ENCODE peak calls at places on chromosome 9, in nine cellular contexts. X is mammary epithelial cell, C is PC-3, F is psoas muscle, S is Peyer's patch, T is DND-41, L is A549, Z is endodermal cell, U is IMR-90. Q is an unnamed sample.
A peak's percentile ranks its signal among the peaks of the same experiment; 100 is the strongest.

GRCh38 chr9:9719373-9720112 is 893.3 kb downstream of the PTPRD start:
- DNase-seq in X (no peak), C (no peak), F (no peak), S (no peak), T (no peak), L (no peak), Z (peak; percentile 75), U (no peak), Q (no peak)

GRCh38 chr9:16282216-16282615 is 588.3 kb downstream of the BNC2 start:
- DNase-seq in X (no peak), C (peak; percentile 49), F (no peak), S (no peak), T (no peak), L (no peak), Z (no peak), U (peak; percentile 75), Q (no peak)

GRCh38 chr9:90600029-90600428 is 42.6 kb downstream of the DIRAS2 start:
- DNase-seq in X (peak; percentile 40), C (no peak), F (no peak), S (no peak), T (no peak), L (no peak), Z (peak; percentile 63), U (no peak), Q (no peak)

GRCh38 chr9:98594551-98595160 is 114.1 kb downstream of the GABBR2 start:
- DNase-seq in X (no peak), C (no peak), F (no peak), S (no peak), T (no peak), L (no peak), Z (no peak), U (no peak), Q (no peak)

GRCh38 chr9:79471577-79472543 is 99.9 kb upstream of the TLE4 start:
- DNase-seq in X (peak; percentile 28), C (peak; percentile 66), F (peak; percentile 38), S (peak; percentile 53), T (peak; percentile 5), L (no peak), Z (no peak), U (peak; percentile 35), Q (peak; percentile 91)

GRCh38 chr9:6239048-6239461 is 23.4 kb downstream of the IL33 start:
- DNase-seq in X (no peak), C (no peak), F (no peak), S (no peak), T (no peak), L (no peak), Z (no peak), U (peak; percentile 38), Q (no peak)

GRCh38 chr9:93967020-93967803 is 12.1 kb upstream of the BARX1 start:
- DNase-seq in X (no peak), C (no peak), F (no peak), S (no peak), T (no peak), L (no peak), Z (no peak), U (no peak), Q (no peak)

GRCh38 chr9:105026451-105026850 is 98.5 kb upstream of the ABCA1 start:
- DNase-seq in X (peak; percentile 41), C (peak; percentile 21), F (no peak), S (no peak), T (no peak), L (no peak), Z (no peak), U (peak; percentile 79), Q (no peak)

GRCh38 chr9:136613824-136614371 is 48.8 kb upstream of the EGFL7 start:
- DNase-seq in X (no peak), C (no peak), F (no peak), S (no peak), T (no peak), L (no peak), Z (no peak), U (no peak), Q (no peak)

GRCh38 chr9:99181621-99182020 is 40.1 kb downstream of the ALG2 start:
- DNase-seq in X (no peak), C (no peak), F (no peak), S (no peak), T (no peak), L (no peak), Z (no peak), U (peak; percentile 72), Q (no peak)

GRCh38 chr9:111232997-111233790 is 96.8 kb downstream of the OR2K2 start:
- DNase-seq in X (no peak), C (peak; percentile 2), F (no peak), S (no peak), T (no peak), L (no peak), Z (peak; percentile 79), U (no peak), Q (peak; percentile 25)

GRCh38 chr9:116713266-116713665 is 26.2 kb downstream of the TRIM32 start:
- DNase-seq in X (no peak), C (no peak), F (no peak), S (no peak), T (no peak), L (no peak), Z (no peak), U (no peak), Q (no peak)

DNA sequence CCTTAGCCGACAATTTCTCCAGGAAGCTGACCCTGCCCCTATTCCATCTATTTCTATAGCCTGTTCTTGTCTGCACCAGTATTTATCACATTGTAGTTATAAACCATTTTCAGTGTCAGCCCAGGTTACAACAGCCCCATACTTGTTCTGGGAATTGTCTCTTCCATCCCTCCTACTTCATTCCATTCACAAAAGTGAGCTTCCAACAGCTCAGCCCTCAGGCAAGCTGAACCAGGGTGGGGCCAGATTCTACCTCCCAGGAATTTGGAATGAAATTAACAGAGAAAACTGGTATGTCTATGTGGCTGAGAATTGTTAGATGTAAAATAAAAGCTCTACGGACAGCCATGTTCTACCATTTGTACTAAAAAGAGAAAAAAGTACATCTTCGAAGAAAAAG is 36.1 kb downstream of the STRBP start:
- DNase-seq in X (no peak), C (no peak), F (no peak), S (no peak), T (no peak), L (no peak), Z (no peak), U (no peak), Q (no peak)
- TF ChIP-seq CTCF in X (no peak), C (no peak), F (no peak), S (no peak), T (no peak), L (no peak), Z (no peak), U (no peak), Q (no peak)

GRCh38 chr9:127105805-127106492 is 16.5 kb downstream of the ANGPTL2 start:
- DNase-seq in X (no peak), C (no peak), F (no peak), S (no peak), T (no peak), L (no peak), Z (no peak), U (no peak), Q (no peak)

GRCh38 chr9:127104465-127105311 is 17.7 kb downstream of the ANGPTL2 start:
- DNase-seq in X (peak; percentile 52), C (no peak), F (no peak), S (no peak), T (no peak), L (no peak), Z (no peak), U (peak; percentile 32), Q (no peak)

GRCh38 chr9:127107344-127108181 is 14.9 kb downstream of the ANGPTL2 start:
- DNase-seq in X (no peak), C (no peak), F (no peak), S (no peak), T (no peak), L (no peak), Z (no peak), U (no peak), Q (no peak)

GRCh38 chr9:127108182-127108876 is 14.1 kb downstream of the ANGPTL2 start:
- DNase-seq in X (no peak), C (no peak), F (no peak), S (no peak), T (no peak), L (no peak), Z (no peak), U (no peak), Q (no peak)

GRCh38 chr9:127106493-127106855 is 16.0 kb downstream of the ANGPTL2 start:
- DNase-seq in X (no peak), C (no peak), F (no peak), S (no peak), T (no peak), L (no peak), Z (no peak), U (no peak), Q (no peak)
- H3K27ac ChIP-seq in X (no peak overlapping the region), C (no peak overlapping the region), F (no peak overlapping the region), S (no peak overlapping the region), T (no peak overlapping the region), L (no peak overlapping the region), Z (no peak overlapping the region), U (no peak overlapping the region), Q (no peak overlapping the region)

DNA sequence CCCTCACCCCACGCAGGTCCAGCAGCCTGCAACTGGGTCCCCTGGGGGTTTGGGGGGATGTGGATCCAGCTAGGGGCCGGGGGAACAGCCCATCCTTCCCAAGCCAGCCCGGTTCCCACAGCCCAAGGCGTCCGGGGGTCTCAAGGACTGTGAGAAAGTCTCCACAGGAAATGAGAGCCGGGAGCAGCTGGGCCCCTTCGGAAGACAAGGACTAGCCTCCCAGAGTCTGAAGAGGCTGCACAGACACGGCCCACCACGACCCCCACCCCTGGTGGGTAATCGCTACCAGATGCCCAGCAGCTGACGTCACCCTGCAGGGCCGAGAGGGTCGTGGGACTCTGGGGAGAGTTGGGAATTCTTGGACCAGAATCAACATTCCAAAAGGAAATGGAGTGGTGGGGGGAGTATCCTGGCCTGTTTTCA is 10.5 kb downstream of the SH2D3C start:
- DNase-seq in X (no peak), C (no peak), F (no peak), S (no peak), T (no peak), L (no peak), Z (peak; percentile 71), U (peak; percentile 41), Q (no peak)
- H3K4me1 ChIP-seq in X (peaks cover 8% of the 10 kb centered on the region), C (peaks cover 4% of the 10 kb centered on the region), F (peaks cover 10% of the 10 kb centered on the region), S (peaks cover 16% of the 10 kb centered on the region), T (peaks cover 31% of the 10 kb centered on the region), L (peaks cover 4% of the 10 kb centered on the region), Z (peaks cover 3% of the 10 kb centered on the region), U (peaks cover 2% of the 10 kb centered on the region), Q (peaks cover 7% of the 10 kb centered on the region)

DNA sequence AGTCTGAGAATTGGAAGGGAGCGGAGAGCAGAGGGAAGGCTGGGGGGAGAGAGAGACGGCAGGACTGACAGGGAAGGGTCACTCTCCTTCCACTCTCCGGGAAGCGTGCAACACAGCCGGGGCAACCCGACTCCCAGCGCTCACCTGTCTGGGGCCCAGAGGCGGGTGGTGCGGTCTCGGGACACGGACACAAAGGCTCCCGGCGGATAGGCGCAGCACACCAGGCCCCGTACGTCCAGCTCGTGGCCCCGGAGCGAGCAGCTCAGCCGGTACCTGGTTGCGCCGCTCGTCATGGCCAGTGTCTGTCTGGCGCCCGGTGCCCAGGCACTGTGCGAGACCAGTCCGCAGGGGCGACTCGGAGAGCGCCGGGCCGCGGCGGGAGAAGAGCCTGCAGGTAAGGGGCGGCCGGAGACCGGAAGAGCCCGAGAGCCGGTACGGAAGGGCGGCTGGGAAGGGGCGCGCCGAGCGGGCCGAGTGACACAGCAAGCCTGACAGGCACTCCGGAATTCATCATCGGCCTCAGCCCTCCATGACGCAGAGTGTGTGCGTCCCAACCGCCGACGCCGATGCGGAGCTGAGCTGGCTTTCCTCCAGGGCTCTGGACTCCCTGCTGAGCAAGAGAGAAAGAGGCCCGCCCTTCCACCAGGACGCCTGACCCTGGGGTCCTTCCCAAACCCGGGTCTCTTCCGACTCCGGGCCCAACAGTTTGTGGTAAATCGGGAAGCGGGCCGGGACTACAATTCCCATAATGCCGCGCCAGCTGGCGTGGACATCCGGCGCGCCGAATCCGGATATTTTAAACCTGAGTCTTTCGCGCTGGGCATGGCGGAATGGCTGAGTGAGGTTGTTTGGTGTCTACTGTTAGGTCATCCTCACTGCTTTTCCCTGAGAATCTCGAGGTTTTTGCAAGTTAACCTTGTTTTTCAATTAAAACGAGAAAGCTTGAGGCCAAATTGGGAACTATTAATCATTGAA is at the start of gene PLAA:
- DNase-seq in X (peak; percentile 93), C (peak; percentile 85), F (peak; percentile 92), S (peak; percentile 95), T (peak; percentile 82), L (peak; percentile 91), Z (peak; percentile 97), U (peak; percentile 92), Q (peak; percentile 95)
- TF ChIP-seq CTCF in X (no peak), C (no peak), F (peak; percentile 26), S (peak; percentile 50), T (peak; percentile 6), L (no peak), Z (peak; percentile 48), U (no peak), Q (no peak)

Q was measured in testis.